ENCODE peak calls at places on chromosomes 13 and 19, in eight cellular contexts. One of them, this sample, is unnamed.

GRCh38 chr13:112562254-112562653 is 25.7 kb downstream of the TUBGCP3 start:
- DNase-seq in stomach: no peak
- DNase-seq in transverse colon: no peak
- DNase-seq in HepG2: no peak
- DNase-seq in suprapubic skin: no peak
- DNase-seq in GM12878: no peak
- DNase-seq in upper lobe of left lung: no peak
- DNase-seq in K562: no peak
- DNase-seq in this sample: no peak

GRCh38 chr19:720691-721160 is 12.0 kb downstream of the PALM start:
- DNase-seq in stomach: no peak
- DNase-seq in transverse colon: no peak
- DNase-seq in HepG2: peak; percentile 41
- DNase-seq in suprapubic skin: no peak
- DNase-seq in GM12878: no peak
- DNase-seq in upper lobe of left lung: no peak
- DNase-seq in K562: no peak
- DNase-seq in this sample: no peak

GRCh38 chr19:18589380-18590272 is 1.0 kb downstream of the REX1BD start:
- DNase-seq in stomach: peak; percentile 74
- DNase-seq in transverse colon: peak; percentile 77
- DNase-seq in HepG2: peak; percentile 65
- DNase-seq in suprapubic skin: no peak
- DNase-seq in GM12878: no peak
- DNase-seq in upper lobe of left lung: peak; percentile 65
- DNase-seq in K562: peak; percentile 83
- DNase-seq in this sample: peak; percentile 85

GRCh38 chr13:39538826-39539555 is 64.0 kb downstream of the LHFPL6 start:
- DNase-seq in stomach: no peak
- DNase-seq in transverse colon: no peak
- DNase-seq in HepG2: no peak
- DNase-seq in suprapubic skin: no peak
- DNase-seq in GM12878: no peak
- DNase-seq in upper lobe of left lung: no peak
- DNase-seq in K562: no peak
- DNase-seq in this sample: no peak

GRCh38 chr13:80010846-80011245 is 330.1 kb downstream of the SPRY2 start:
- DNase-seq in stomach: no peak
- DNase-seq in transverse colon: no peak
- DNase-seq in HepG2: no peak
- DNase-seq in suprapubic skin: no peak
- DNase-seq in GM12878: no peak
- DNase-seq in upper lobe of left lung: no peak
- DNase-seq in K562: no peak
- DNase-seq in this sample: no peak

GRCh38 chr19:19860756-19861390 is 4.8 kb upstream of the ZNF253 start:
- DNase-seq in stomach: no peak
- DNase-seq in transverse colon: no peak
- DNase-seq in HepG2: no peak
- DNase-seq in suprapubic skin: no peak
- DNase-seq in GM12878: no peak
- DNase-seq in upper lobe of left lung: peak; percentile 61
- DNase-seq in K562: peak; percentile 49
- DNase-seq in this sample: no peak

GRCh38 chr19:18762125-18763023 is 28.7 kb downstream of the COMP start:
- DNase-seq in stomach: peak; percentile 98
- DNase-seq in transverse colon: peak; percentile 87
- DNase-seq in HepG2: peak; percentile 63
- DNase-seq in suprapubic skin: no peak
- DNase-seq in GM12878: no peak
- DNase-seq in upper lobe of left lung: peak; percentile 93
- DNase-seq in K562: no peak
- DNase-seq in this sample: peak; percentile 87

GRCh38 chr13:59750860-59751259 is 412.9 kb downstream of the DIAPH3 start:
- DNase-seq in stomach: no peak
- DNase-seq in transverse colon: no peak
- DNase-seq in HepG2: no peak
- DNase-seq in suprapubic skin: no peak
- DNase-seq in GM12878: no peak
- DNase-seq in upper lobe of left lung: no peak
- DNase-seq in K562: no peak
- DNase-seq in this sample: no peak

GRCh38 chr13:49604570-49604969 is 19.2 kb upstream of the RCBTB1 start:
- DNase-seq in stomach: no peak
- DNase-seq in transverse colon: no peak
- DNase-seq in HepG2: peak; percentile 18
- DNase-seq in suprapubic skin: no peak
- DNase-seq in GM12878: no peak
- DNase-seq in upper lobe of left lung: no peak
- DNase-seq in K562: peak; percentile 32
- DNase-seq in this sample: no peak

GRCh38 chr19:17294051-17294891 is 9.0 kb downstream of the ABHD8 start:
- DNase-seq in stomach: no peak
- DNase-seq in transverse colon: peak; percentile 56
- DNase-seq in HepG2: no peak
- DNase-seq in suprapubic skin: no peak
- DNase-seq in GM12878: no peak
- DNase-seq in upper lobe of left lung: no peak
- DNase-seq in K562: peak; percentile 87
- DNase-seq in this sample: no peak

GRCh38 chr19:58209577-58209976 is 19.1 kb upstream of the ZNF544 start:
- DNase-seq in stomach: no peak
- DNase-seq in transverse colon: no peak
- DNase-seq in HepG2: no peak
- DNase-seq in suprapubic skin: no peak
- DNase-seq in GM12878: no peak
- DNase-seq in upper lobe of left lung: no peak
- DNase-seq in K562: no peak
- DNase-seq in this sample: no peak

GRCh38 chr19:45766293-45766918 is 2.6 kb downstream of the SIX5 start:
- DNase-seq in stomach: no peak
- DNase-seq in transverse colon: no peak
- DNase-seq in HepG2: no peak
- DNase-seq in suprapubic skin: no peak
- DNase-seq in GM12878: no peak
- DNase-seq in upper lobe of left lung: no peak
- DNase-seq in K562: no peak
- DNase-seq in this sample: peak; percentile 71

GRCh38 chr19:13053761-13054604 is 48.7 kb downstream of the LYL1 start:
- DNase-seq in stomach: peak; percentile 89
- DNase-seq in transverse colon: peak; percentile 79
- DNase-seq in HepG2: peak; percentile 97
- DNase-seq in suprapubic skin: peak; percentile 92
- DNase-seq in GM12878: no peak
- DNase-seq in upper lobe of left lung: peak; percentile 88
- DNase-seq in K562: no peak
- DNase-seq in this sample: peak; percentile 95

GRCh38 chr19:19662866-19663291 is 597 bp downstream of the ATP13A1 start:
- DNase-seq in stomach: no peak
- DNase-seq in transverse colon: no peak
- DNase-seq in HepG2: peak; percentile 22
- DNase-seq in suprapubic skin: peak; percentile 73
- DNase-seq in GM12878: no peak
- DNase-seq in upper lobe of left lung: no peak
- DNase-seq in K562: peak; percentile 71
- DNase-seq in this sample: peak; percentile 73

GRCh38 chr19:34990578-34991192 is 9.4 kb upstream of the GRAMD1A start:
- DNase-seq in stomach: no peak
- DNase-seq in transverse colon: no peak
- DNase-seq in HepG2: no peak
- DNase-seq in suprapubic skin: no peak
- DNase-seq in GM12878: peak; percentile 69
- DNase-seq in upper lobe of left lung: no peak
- DNase-seq in K562: no peak
- DNase-seq in this sample: no peak

GRCh38 chr13:79593611-79594275 is 112.8 kb downstream of the NDFIP2 start:
- DNase-seq in stomach: no peak
- DNase-seq in transverse colon: no peak
- DNase-seq in HepG2: no peak
- DNase-seq in suprapubic skin: no peak
- DNase-seq in GM12878: no peak
- DNase-seq in upper lobe of left lung: no peak
- DNase-seq in K562: no peak
- DNase-seq in this sample: no peak

GRCh38 chr13:106753241-106753640 is 185.3 kb upstream of the ARGLU1 start:
- DNase-seq in stomach: no peak
- DNase-seq in transverse colon: no peak
- DNase-seq in HepG2: no peak
- DNase-seq in suprapubic skin: no peak
- DNase-seq in GM12878: no peak
- DNase-seq in upper lobe of left lung: peak; percentile 53
- DNase-seq in K562: no peak
- DNase-seq in this sample: no peak
- TF ChIP-seq POLR2AphosphoS5 in stomach: no peak
- TF ChIP-seq POLR2AphosphoS5 in transverse colon: no peak
- TF ChIP-seq POLR2AphosphoS5 in HepG2: no peak
- TF ChIP-seq POLR2AphosphoS5 in suprapubic skin: no peak
- TF ChIP-seq POLR2AphosphoS5 in GM12878: no peak
- TF ChIP-seq POLR2AphosphoS5 in upper lobe of left lung: no peak
- TF ChIP-seq POLR2AphosphoS5 in K562: no peak
- TF ChIP-seq POLR2AphosphoS5 in this sample: no peak

GRCh38 chr13:98576963-98577822 is at the start of gene STK24:
- DNase-seq in stomach: peak; percentile 77
- DNase-seq in transverse colon: peak; percentile 78
- DNase-seq in HepG2: peak; percentile 34
- DNase-seq in suprapubic skin: no peak
- DNase-seq in GM12878: no peak
- DNase-seq in upper lobe of left lung: peak; percentile 73
- DNase-seq in K562: peak; percentile 71
- DNase-seq in this sample: peak; percentile 86
- TF ChIP-seq POLR2A in stomach: no peak
- TF ChIP-seq POLR2A in transverse colon: peak; percentile 60
- TF ChIP-seq POLR2A in HepG2: peak; percentile 84
- TF ChIP-seq POLR2A in suprapubic skin: peak; percentile 27
- TF ChIP-seq POLR2A in GM12878: peak; percentile 78
- TF ChIP-seq POLR2A in upper lobe of left lung: no peak
- TF ChIP-seq POLR2A in K562: no peak
- TF ChIP-seq POLR2A in this sample: no peak

GRCh38 chr13:113653264-113654174 is 4.5 kb downstream of the ATP4B start:
- DNase-seq in stomach: peak; percentile 24
- DNase-seq in transverse colon: peak; percentile 3
- DNase-seq in HepG2: no peak
- DNase-seq in suprapubic skin: peak; percentile 48
- DNase-seq in GM12878: no peak
- DNase-seq in upper lobe of left lung: peak; percentile 12
- DNase-seq in K562: no peak
- DNase-seq in this sample: peak; percentile 43
- TF ChIP-seq EP300 in stomach: no peak
- TF ChIP-seq EP300 in transverse colon: no peak
- TF ChIP-seq EP300 in HepG2: no peak
- TF ChIP-seq EP300 in suprapubic skin: no peak
- TF ChIP-seq EP300 in GM12878: no peak
- TF ChIP-seq EP300 in upper lobe of left lung: no peak
- TF ChIP-seq EP300 in K562: no peak
- TF ChIP-seq EP300 in this sample: no peak

GRCh38 chr19:8526345-8527062 is 12.5 kb upstream of the ZNF414 start:
- DNase-seq in stomach: peak; percentile 93
- DNase-seq in transverse colon: peak; percentile 92
- DNase-seq in HepG2: peak; percentile 87
- DNase-seq in suprapubic skin: peak; percentile 94
- DNase-seq in GM12878: no peak
- DNase-seq in upper lobe of left lung: peak; percentile 86
- DNase-seq in K562: peak; percentile 92
- DNase-seq in this sample: peak; percentile 95
- TF ChIP-seq POLR2AphosphoS5 in stomach: no peak
- TF ChIP-seq POLR2AphosphoS5 in transverse colon: peak; percentile 33
- TF ChIP-seq POLR2AphosphoS5 in HepG2: peak; percentile 83
- TF ChIP-seq POLR2AphosphoS5 in suprapubic skin: no peak
- TF ChIP-seq POLR2AphosphoS5 in GM12878: no peak
- TF ChIP-seq POLR2AphosphoS5 in upper lobe of left lung: peak; percentile 80
- TF ChIP-seq POLR2AphosphoS5 in K562: peak; percentile 4
- TF ChIP-seq POLR2AphosphoS5 in this sample: peak; percentile 86

DNA sequence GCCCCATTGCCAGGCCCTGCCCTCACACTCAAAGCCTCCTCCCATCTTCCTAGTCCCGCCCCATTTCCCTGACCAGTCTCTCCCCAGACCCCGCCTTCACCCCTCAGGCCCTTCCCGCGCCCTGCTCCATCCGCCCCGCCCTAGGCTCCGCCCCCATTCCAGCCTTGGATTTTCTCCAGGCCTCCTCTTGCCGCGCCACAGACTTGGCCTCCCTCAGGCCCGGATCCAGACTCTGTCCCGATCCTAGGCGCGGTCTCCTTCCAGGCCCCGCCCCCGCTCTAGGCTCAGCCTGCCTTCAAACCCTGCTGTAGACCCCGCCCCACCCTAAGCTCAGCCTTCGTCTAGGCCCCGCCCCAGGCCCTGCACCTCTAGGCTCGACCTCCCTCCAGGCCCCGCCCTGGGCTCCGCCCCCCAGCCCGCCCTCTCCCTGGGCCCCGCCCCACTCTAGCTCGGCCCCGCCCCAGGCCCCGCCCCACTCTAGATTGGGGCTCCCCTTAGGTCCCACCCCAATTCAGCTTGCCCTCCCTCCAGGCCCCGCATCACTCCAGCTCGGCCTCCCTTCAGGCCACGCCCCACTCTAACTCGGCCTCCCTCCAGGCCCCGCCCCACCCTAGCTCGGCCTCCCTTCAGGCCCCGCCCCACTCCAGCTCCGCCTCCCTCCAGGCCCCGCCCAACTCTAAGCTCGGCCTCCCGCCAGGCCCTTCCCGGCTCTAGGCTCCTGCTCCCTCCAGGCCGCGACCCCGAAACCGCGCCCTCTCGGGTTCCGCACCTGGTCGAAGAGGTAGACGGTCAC is 18.5 kb downstream of the LMTK3 start:
- DNase-seq in stomach: peak; percentile 98
- DNase-seq in transverse colon: peak; percentile 98
- DNase-seq in HepG2: peak; percentile 82
- DNase-seq in suprapubic skin: peak; percentile 98
- DNase-seq in GM12878: peak; percentile 48
- DNase-seq in upper lobe of left lung: peak; percentile 99
- DNase-seq in K562: peak; percentile 98
- DNase-seq in this sample: peak; percentile 98
- TF ChIP-seq POLR2A in stomach: no peak
- TF ChIP-seq POLR2A in transverse colon: peak; percentile 77
- TF ChIP-seq POLR2A in HepG2: no peak
- TF ChIP-seq POLR2A in suprapubic skin: peak; percentile 32
- TF ChIP-seq POLR2A in GM12878: peak; percentile 68
- TF ChIP-seq POLR2A in upper lobe of left lung: no peak
- TF ChIP-seq POLR2A in K562: peak; percentile 75
- TF ChIP-seq POLR2A in this sample: no peak

DNA sequence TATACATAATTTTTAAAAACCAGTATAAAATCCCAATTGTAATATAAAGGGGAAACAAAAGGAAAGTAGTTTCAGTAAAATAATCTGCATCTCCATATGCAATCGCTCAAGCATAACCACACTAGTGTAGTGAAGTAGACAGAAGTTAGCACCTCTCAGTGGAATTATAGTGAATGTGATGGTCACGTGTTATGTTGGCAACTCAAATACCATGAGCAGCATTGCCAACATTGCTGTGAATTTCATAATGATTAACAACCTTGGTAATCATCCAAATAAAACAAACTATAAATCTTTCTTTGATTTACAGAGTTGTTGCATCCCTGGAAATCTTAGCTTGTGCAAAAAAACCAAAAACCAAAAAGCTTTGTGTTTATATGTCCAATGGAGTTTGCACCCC is 77.3 kb upstream of the SIAH3 start:
- DNase-seq in stomach: no peak
- DNase-seq in transverse colon: no peak
- DNase-seq in HepG2: no peak
- DNase-seq in suprapubic skin: no peak
- DNase-seq in GM12878: no peak
- DNase-seq in upper lobe of left lung: no peak
- DNase-seq in K562: no peak
- DNase-seq in this sample: no peak
- TF ChIP-seq EP300 in stomach: no peak
- TF ChIP-seq EP300 in transverse colon: no peak
- TF ChIP-seq EP300 in HepG2: no peak
- TF ChIP-seq EP300 in suprapubic skin: no peak
- TF ChIP-seq EP300 in GM12878: no peak
- TF ChIP-seq EP300 in upper lobe of left lung: no peak
- TF ChIP-seq EP300 in K562: no peak
- TF ChIP-seq EP300 in this sample: no peak